ENCODE peak calls at places on chromosomes 7 and 10, in nine cellular contexts. One of them, this sample, is unnamed.

GRCh38 chr10:90313548-90314325 is 544.1 kb downstream of the HTR7 start:
- DNase-seq in fibroblast of lung: no peak
- DNase-seq in tibial nerve: no peak
- DNase-seq in psoas muscle: no peak
- DNase-seq in PC-3: peak
- DNase-seq in cardiac muscle cell: no peak
- DNase-seq in kidney: no peak
- DNase-seq in GM23338: no peak
- DNase-seq in colonic mucosa: no peak
- DNase-seq in this sample: no peak

GRCh38 chr10:2900530-2900929 is 166.8 kb upstream of the PFKP start:
- DNase-seq in tibial nerve: no peak
- DNase-seq in fibroblast of lung: no peak
- DNase-seq in cardiac muscle cell: no peak
- DNase-seq in kidney: no peak
- DNase-seq in GM23338: no peak
- DNase-seq in PC-3: no peak
- DNase-seq in psoas muscle: no peak
- DNase-seq in colonic mucosa: no peak
- DNase-seq in this sample: no peak

GRCh38 chr10:6145414-6145978 is 56.7 kb downstream of the RBM17 start:
- DNase-seq in fibroblast of lung: no peak
- DNase-seq in cardiac muscle cell: no peak
- DNase-seq in GM23338: peak
- DNase-seq in tibial nerve: no peak
- DNase-seq in colonic mucosa: peak
- DNase-seq in PC-3: no peak
- DNase-seq in kidney: peak
- DNase-seq in psoas muscle: no peak
- DNase-seq in this sample: no peak

GRCh38 chr7:66558660-66559465 is 69.8 kb upstream of the KCTD7 start:
- DNase-seq in psoas muscle: no peak
- DNase-seq in tibial nerve: no peak
- DNase-seq in GM23338: peak
- DNase-seq in PC-3: peak
- DNase-seq in colonic mucosa: no peak
- DNase-seq in cardiac muscle cell: no peak
- DNase-seq in kidney: no peak
- DNase-seq in fibroblast of lung: no peak
- DNase-seq in this sample: no peak

GRCh38 chr10:119348516-119349240 is 141.3 kb downstream of the GRK5 start:
- DNase-seq in cardiac muscle cell: peak
- DNase-seq in GM23338: no peak
- DNase-seq in psoas muscle: no peak
- DNase-seq in colonic mucosa: no peak
- DNase-seq in fibroblast of lung: peak
- DNase-seq in tibial nerve: peak
- DNase-seq in kidney: no peak
- DNase-seq in PC-3: no peak
- DNase-seq in this sample: no peak

GRCh38 chr10:93859049-93859655 is 34.6 kb upstream of the SLC35G1 start:
- DNase-seq in tibial nerve: no peak
- DNase-seq in kidney: no peak
- DNase-seq in GM23338: peak
- DNase-seq in PC-3: peak
- DNase-seq in psoas muscle: no peak
- DNase-seq in fibroblast of lung: peak
- DNase-seq in colonic mucosa: no peak
- DNase-seq in cardiac muscle cell: peak
- DNase-seq in this sample: no peak

GRCh38 chr10:132395704-132396494 is 1.1 kb upstream of the PWWP2B start:
- DNase-seq in psoas muscle: peak
- DNase-seq in GM23338: peak
- DNase-seq in cardiac muscle cell: peak
- DNase-seq in colonic mucosa: peak
- DNase-seq in tibial nerve: no peak
- DNase-seq in fibroblast of lung: peak
- DNase-seq in PC-3: no peak
- DNase-seq in kidney: peak
- DNase-seq in this sample: peak

GRCh38 chr10:114259825-114260224 is 20.8 kb downstream of the VWA2 start:
- DNase-seq in fibroblast of lung: peak
- DNase-seq in cardiac muscle cell: peak
- DNase-seq in psoas muscle: peak
- DNase-seq in GM23338: no peak
- DNase-seq in kidney: no peak
- DNase-seq in PC-3: no peak
- DNase-seq in colonic mucosa: no peak
- DNase-seq in tibial nerve: no peak
- DNase-seq in this sample: no peak

GRCh38 chr7:109476409-109476808 is 906.7 kb downstream of the DNAJB9 start:
- DNase-seq in PC-3: no peak
- DNase-seq in tibial nerve: no peak
- DNase-seq in colonic mucosa: no peak
- DNase-seq in fibroblast of lung: no peak
- DNase-seq in psoas muscle: no peak
- DNase-seq in GM23338: no peak
- DNase-seq in cardiac muscle cell: no peak
- DNase-seq in kidney: no peak
- DNase-seq in this sample: no peak

GRCh38 chr10:27372095-27372494 is 131.5 kb upstream of the ACBD5 start:
- DNase-seq in PC-3: peak
- DNase-seq in kidney: no peak
- DNase-seq in GM23338: no peak
- DNase-seq in fibroblast of lung: no peak
- DNase-seq in colonic mucosa: no peak
- DNase-seq in tibial nerve: no peak
- DNase-seq in psoas muscle: no peak
- DNase-seq in cardiac muscle cell: no peak
- DNase-seq in this sample: no peak

GRCh38 chr10:130371156-130371555 is 235.0 kb downstream of the GLRX3 start:
- DNase-seq in cardiac muscle cell: no peak
- DNase-seq in tibial nerve: no peak
- DNase-seq in colonic mucosa: no peak
- DNase-seq in GM23338: no peak
- DNase-seq in psoas muscle: no peak
- DNase-seq in fibroblast of lung: no peak
- DNase-seq in PC-3: no peak
- DNase-seq in kidney: peak
- DNase-seq in this sample: no peak

GRCh38 chr7:56083150-56083785 is 9.5 kb downstream of the PHKG1 start:
- DNase-seq in cardiac muscle cell: no peak
- DNase-seq in fibroblast of lung: peak
- DNase-seq in psoas muscle: peak
- DNase-seq in PC-3: no peak
- DNase-seq in GM23338: no peak
- DNase-seq in tibial nerve: no peak
- DNase-seq in kidney: peak
- DNase-seq in colonic mucosa: no peak
- DNase-seq in this sample: peak

GRCh38 chr7:2814682-2815522 is 29.2 kb downstream of the GNA12 start:
- DNase-seq in tibial nerve: no peak
- DNase-seq in fibroblast of lung: no peak
- DNase-seq in colonic mucosa: no peak
- DNase-seq in cardiac muscle cell: no peak
- DNase-seq in PC-3: no peak
- DNase-seq in GM23338: peak
- DNase-seq in kidney: no peak
- DNase-seq in psoas muscle: no peak
- DNase-seq in this sample: no peak

GRCh38 chr10:96377816-96378294 is 19.1 kb upstream of the OPALIN start:
- DNase-seq in PC-3: no peak
- DNase-seq in kidney: no peak
- DNase-seq in psoas muscle: no peak
- DNase-seq in colonic mucosa: no peak
- DNase-seq in tibial nerve: no peak
- DNase-seq in GM23338: no peak
- DNase-seq in cardiac muscle cell: peak
- DNase-seq in fibroblast of lung: no peak
- DNase-seq in this sample: no peak

GRCh38 chr10:78176320-78177012 is 142.8 kb downstream of the RPS24 start:
- DNase-seq in psoas muscle: no peak
- DNase-seq in colonic mucosa: no peak
- DNase-seq in tibial nerve: no peak
- DNase-seq in kidney: no peak
- DNase-seq in fibroblast of lung: no peak
- DNase-seq in GM23338: no peak
- DNase-seq in PC-3: no peak
- DNase-seq in cardiac muscle cell: no peak
- DNase-seq in this sample: no peak

GRCh38 chr10:80544316-80544953 is 6.7 kb downstream of the SH2D4B start:
- DNase-seq in kidney: no peak
- DNase-seq in PC-3: no peak
- DNase-seq in colonic mucosa: no peak
- DNase-seq in psoas muscle: no peak
- DNase-seq in tibial nerve: no peak
- DNase-seq in fibroblast of lung: no peak
- DNase-seq in cardiac muscle cell: no peak
- DNase-seq in GM23338: no peak
- DNase-seq in this sample: no peak

GRCh38 chr7:90298145-90299038 is 22.7 kb downstream of the FAM237B start:
- DNase-seq in tibial nerve: no peak
- DNase-seq in cardiac muscle cell: peak
- DNase-seq in colonic mucosa: no peak
- DNase-seq in kidney: no peak
- DNase-seq in fibroblast of lung: peak
- DNase-seq in psoas muscle: no peak
- DNase-seq in PC-3: peak
- DNase-seq in GM23338: peak
- DNase-seq in this sample: no peak

GRCh38 chr10:110221721-110222261 is 14.4 kb downstream of the MXI1 start:
- DNase-seq in kidney: peak
- DNase-seq in PC-3: no peak
- DNase-seq in cardiac muscle cell: peak
- DNase-seq in colonic mucosa: peak
- DNase-seq in GM23338: peak
- DNase-seq in fibroblast of lung: peak
- DNase-seq in psoas muscle: peak
- DNase-seq in tibial nerve: peak
- DNase-seq in this sample: peak
- TF ChIP-seq CTCF in kidney: peak
- TF ChIP-seq CTCF in PC-3: no peak
- TF ChIP-seq CTCF in cardiac muscle cell: peak
- TF ChIP-seq CTCF in colonic mucosa: no peak
- TF ChIP-seq CTCF in GM23338: peak
- TF ChIP-seq CTCF in fibroblast of lung: peak
- TF ChIP-seq CTCF in psoas muscle: peak
- TF ChIP-seq CTCF in tibial nerve: peak
- TF ChIP-seq CTCF in this sample: peak

DNA sequence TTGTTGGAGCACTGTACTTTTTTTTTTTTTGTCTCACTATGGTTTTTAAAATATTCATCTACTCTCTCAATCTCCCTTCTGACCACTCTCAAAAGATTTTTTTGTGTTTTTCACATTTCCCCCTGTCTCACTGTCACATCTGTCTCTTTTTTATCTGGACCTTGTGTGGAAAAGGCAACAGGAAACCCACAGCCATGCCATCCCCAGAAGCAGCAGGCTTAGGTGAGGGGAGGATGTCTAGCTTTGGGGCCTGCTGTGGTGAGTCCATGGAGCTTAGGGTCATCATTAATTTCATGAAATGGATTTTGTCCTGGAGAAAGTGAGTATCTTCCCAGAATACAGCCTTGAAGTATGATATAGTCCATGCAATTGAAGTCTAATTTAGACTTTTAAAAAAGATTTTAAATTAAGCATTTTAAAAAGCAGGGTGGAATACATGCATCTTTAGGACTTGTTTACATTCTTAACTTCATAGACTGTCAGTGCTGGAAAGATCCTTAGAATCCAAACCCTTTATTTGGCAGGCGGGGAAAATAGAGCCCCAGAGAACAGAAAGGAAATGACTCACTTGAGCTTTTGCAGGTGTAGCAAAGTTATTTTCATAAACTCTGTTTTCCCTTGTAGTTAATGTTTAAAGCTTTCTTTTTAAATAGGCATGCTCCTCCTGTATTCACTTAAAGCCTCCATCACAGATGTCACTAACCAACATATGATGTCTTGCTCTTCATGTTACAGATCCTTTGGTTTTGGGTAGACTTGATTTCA is 25.1 kb downstream of the MINDY4 start:
- DNase-seq in psoas muscle: no peak
- DNase-seq in cardiac muscle cell: peak
- DNase-seq in fibroblast of lung: peak
- DNase-seq in colonic mucosa: no peak
- DNase-seq in tibial nerve: no peak
- DNase-seq in kidney: no peak
- DNase-seq in GM23338: no peak
- DNase-seq in PC-3: peak
- DNase-seq in this sample: no peak
- H3K27ac ChIP-seq in psoas muscle: no peak
- H3K27ac ChIP-seq in cardiac muscle cell: no peak
- H3K27ac ChIP-seq in fibroblast of lung: peak
- H3K27ac ChIP-seq in colonic mucosa: peak
- H3K27ac ChIP-seq in tibial nerve: no peak
- H3K27ac ChIP-seq in kidney: peak
- H3K27ac ChIP-seq in GM23338: no peak
- H3K27ac ChIP-seq in PC-3: peak
- H3K27ac ChIP-seq in this sample: peak

GRCh38 chr10:106863549-106863948 is 301.0 kb downstream of the SORCS1 start:
- DNase-seq in kidney: no peak
- DNase-seq in psoas muscle: no peak
- DNase-seq in GM23338: peak
- DNase-seq in fibroblast of lung: no peak
- DNase-seq in PC-3: no peak
- DNase-seq in colonic mucosa: no peak
- DNase-seq in cardiac muscle cell: no peak
- DNase-seq in tibial nerve: no peak
- DNase-seq in this sample: no peak
- TF ChIP-seq CTCF in kidney: no peak
- TF ChIP-seq CTCF in psoas muscle: no peak
- TF ChIP-seq CTCF in GM23338: peak
- TF ChIP-seq CTCF in fibroblast of lung: no peak
- TF ChIP-seq CTCF in PC-3: peak
- TF ChIP-seq CTCF in colonic mucosa: no peak
- TF ChIP-seq CTCF in cardiac muscle cell: no peak
- TF ChIP-seq CTCF in tibial nerve: no peak
- TF ChIP-seq CTCF in this sample: no peak

DNA sequence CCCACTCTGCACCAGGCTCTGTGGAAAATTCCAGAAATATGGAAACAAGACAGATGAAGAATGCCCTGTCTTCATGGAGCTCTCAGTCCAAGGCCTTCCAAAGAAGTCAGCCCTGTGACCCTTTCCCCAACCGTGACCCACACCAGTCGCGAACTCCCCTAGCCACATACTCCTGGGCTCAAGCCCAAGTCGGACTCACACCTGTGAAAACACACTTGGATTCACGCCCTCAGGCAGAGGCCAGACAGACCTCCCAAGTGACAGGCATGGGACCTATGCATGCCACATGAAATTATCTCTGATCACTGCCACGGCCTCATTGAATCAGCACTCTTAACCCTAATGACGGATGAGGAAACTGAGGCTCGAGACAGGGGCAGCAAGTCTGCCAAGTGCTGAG is 42.5 kb downstream of the ZCCHC24 start:
- DNase-seq in cardiac muscle cell: no peak
- DNase-seq in fibroblast of lung: no peak
- DNase-seq in colonic mucosa: no peak
- DNase-seq in psoas muscle: peak
- DNase-seq in tibial nerve: no peak
- DNase-seq in kidney: peak
- DNase-seq in PC-3: peak
- DNase-seq in GM23338: no peak
- DNase-seq in this sample: no peak
- H3K27ac ChIP-seq in cardiac muscle cell: peak
- H3K27ac ChIP-seq in fibroblast of lung: peak
- H3K27ac ChIP-seq in colonic mucosa: peak
- H3K27ac ChIP-seq in psoas muscle: peak
- H3K27ac ChIP-seq in tibial nerve: peak
- H3K27ac ChIP-seq in kidney: peak
- H3K27ac ChIP-seq in PC-3: no peak
- H3K27ac ChIP-seq in GM23338: no peak
- H3K27ac ChIP-seq in this sample: peak

This sample was measured in tibial artery.